ENCODE peak calls at places on chromosomes 3 and 15, in four cellular contexts. One of them, this sample, is unnamed. For H3K27me3, the result is how much of the 10 kb centered on the place peaks cover.

GRCh38 chr3:111903067-111903511 is 44.0 kb downstream of the PHLDB2 start:
- DNase-seq in heart left ventricle: no peak
- DNase-seq in body of pancreas: no peak
- DNase-seq in uterus: no peak
- DNase-seq in this sample: no peak

GRCh38 chr15:66595937-66596545 is 30.2 kb upstream of the LCTL start:
- DNase-seq in heart left ventricle: no peak
- DNase-seq in body of pancreas: no peak
- DNase-seq in uterus: no peak
- DNase-seq in this sample: no peak

GRCh38 chr15:45869034-45869668 is 234.3 kb downstream of the SQOR start:
- DNase-seq in heart left ventricle: no peak
- DNase-seq in body of pancreas: no peak
- DNase-seq in uterus: no peak
- DNase-seq in this sample: no peak

GRCh38 chr15:56211064-56211463 is 32.6 kb downstream of the RFX7 start:
- DNase-seq in heart left ventricle: no peak
- DNase-seq in body of pancreas: no peak
- DNase-seq in uterus: no peak
- DNase-seq in this sample: no peak

GRCh38 chr15:100694381-100695012 is 92.1 kb downstream of the ASB7 start:
- DNase-seq in heart left ventricle: no peak
- DNase-seq in body of pancreas: no peak
- DNase-seq in uterus: peak
- DNase-seq in this sample: no peak

GRCh38 chr3:4818164-4818563 is 161.1 kb upstream of the BHLHE40 start:
- DNase-seq in heart left ventricle: no peak
- DNase-seq in body of pancreas: no peak
- DNase-seq in uterus: no peak
- DNase-seq in this sample: no peak

GRCh38 chr3:143122608-143123352 is 3.2 kb downstream of the CHST2 start:
- DNase-seq in heart left ventricle: no peak
- DNase-seq in body of pancreas: no peak
- DNase-seq in uterus: no peak
- DNase-seq in this sample: no peak

GRCh38 chr3:88283242-88283592 is 133.5 kb downstream of the C3orf38 start:
- DNase-seq in heart left ventricle: no peak
- DNase-seq in body of pancreas: no peak
- DNase-seq in uterus: no peak
- DNase-seq in this sample: no peak

GRCh38 chr15:74777769-74778598 is 3.9 kb upstream of the CSK start:
- DNase-seq in heart left ventricle: no peak
- DNase-seq in body of pancreas: no peak
- DNase-seq in uterus: no peak
- DNase-seq in this sample: peak

GRCh38 chr15:29183071-29183831 is 86.4 kb downstream of the NSMCE3 start:
- DNase-seq in heart left ventricle: no peak
- DNase-seq in body of pancreas: no peak
- DNase-seq in uterus: no peak
- DNase-seq in this sample: no peak

GRCh38 chr15:63772531-63772930 is 61.2 kb downstream of the HERC1 start:
- DNase-seq in heart left ventricle: no peak
- DNase-seq in body of pancreas: no peak
- DNase-seq in uterus: no peak
- DNase-seq in this sample: no peak

GRCh38 chr3:99131876-99132275 is 230.4 kb upstream of the DCBLD2 start:
- DNase-seq in heart left ventricle: no peak
- DNase-seq in body of pancreas: no peak
- DNase-seq in uterus: no peak
- DNase-seq in this sample: no peak

GRCh38 chr15:33720952-33721351 is 247.3 kb upstream of the CHRM5 start:
- DNase-seq in heart left ventricle: no peak
- DNase-seq in body of pancreas: no peak
- DNase-seq in uterus: no peak
- DNase-seq in this sample: no peak

GRCh38 chr15:76337047-76337738 is 620 bp downstream of the ISL2 start:
- DNase-seq in heart left ventricle: no peak
- DNase-seq in body of pancreas: no peak
- DNase-seq in uterus: no peak
- DNase-seq in this sample: no peak

GRCh38 chr3:13504161-13504831 is 24.2 kb downstream of the HDAC11 start:
- DNase-seq in heart left ventricle: peak
- DNase-seq in body of pancreas: no peak
- DNase-seq in uterus: no peak
- DNase-seq in this sample: peak

GRCh38 chr3:155031191-155031590 is 48.9 kb upstream of the MME start:
- DNase-seq in heart left ventricle: no peak
- DNase-seq in body of pancreas: no peak
- DNase-seq in uterus: no peak
- DNase-seq in this sample: no peak

GRCh38 chr3:13798401-13798800 is 81.5 kb downstream of the WNT7A start:
- DNase-seq in heart left ventricle: no peak
- DNase-seq in body of pancreas: no peak
- DNase-seq in uterus: no peak
- DNase-seq in this sample: no peak

GRCh38 chr3:197518794-197519451 is 36.8 kb downstream of the BDH1 start:
- DNase-seq in heart left ventricle: no peak
- DNase-seq in body of pancreas: no peak
- DNase-seq in uterus: no peak
- DNase-seq in this sample: no peak

GRCh38 chr3:189169728-189170127 is 2.0 kb upstream of the TPRG1 start:
- DNase-seq in heart left ventricle: no peak
- DNase-seq in body of pancreas: no peak
- DNase-seq in uterus: no peak
- DNase-seq in this sample: no peak

GRCh38 chr3:189132901-189133300 is 38.9 kb upstream of the TPRG1 start:
- DNase-seq in heart left ventricle: no peak
- DNase-seq in body of pancreas: no peak
- DNase-seq in uterus: no peak
- DNase-seq in this sample: no peak

GRCh38 chr3:140994316-140994715 is 52.7 kb downstream of the SLC25A36 start:
- DNase-seq in heart left ventricle: no peak
- DNase-seq in body of pancreas: no peak
- DNase-seq in uterus: no peak
- DNase-seq in this sample: no peak

GRCh38 chr3:43106293-43106628 is 382 bp upstream of the POMGNT2 start:
- DNase-seq in heart left ventricle: no peak
- DNase-seq in body of pancreas: no peak
- DNase-seq in uterus: no peak
- DNase-seq in this sample: no peak

GRCh38 chr3:145719118-145719517 is 441.9 kb downstream of the PLOD2 start:
- DNase-seq in heart left ventricle: no peak
- DNase-seq in body of pancreas: no peak
- DNase-seq in uterus: no peak
- DNase-seq in this sample: no peak

GRCh38 chr15:73212424-73212823 is 156.3 kb downstream of the HCN4 start:
- DNase-seq in heart left ventricle: no peak
- DNase-seq in body of pancreas: no peak
- DNase-seq in uterus: no peak
- DNase-seq in this sample: no peak

GRCh38 chr3:180252683-180253082 is 215.9 kb upstream of the PEX5L start:
- DNase-seq in heart left ventricle: no peak
- DNase-seq in body of pancreas: no peak
- DNase-seq in uterus: no peak
- DNase-seq in this sample: no peak

GRCh38 chr15:59918994-59919951 is 84.8 kb upstream of the FOXB1 start:
- DNase-seq in heart left ventricle: no peak
- DNase-seq in body of pancreas: no peak
- DNase-seq in uterus: no peak
- DNase-seq in this sample: no peak

GRCh38 chr15:62591842-62592838 is 427.1 kb upstream of the C2CD4B start:
- DNase-seq in heart left ventricle: no peak
- DNase-seq in body of pancreas: no peak
- DNase-seq in uterus: no peak
- DNase-seq in this sample: no peak

GRCh38 chr3:152185941-152186630 is 82.6 kb upstream of the MBNL1 start:
- DNase-seq in heart left ventricle: no peak
- DNase-seq in body of pancreas: no peak
- DNase-seq in uterus: no peak
- DNase-seq in this sample: no peak

GRCh38 chr3:11047500-11047899 is 55.0 kb downstream of the SLC6A1 start:
- DNase-seq in heart left ventricle: no peak
- DNase-seq in body of pancreas: no peak
- DNase-seq in uterus: no peak
- DNase-seq in this sample: no peak

GRCh38 chr3:111418388-111418787 is 123.6 kb upstream of the CD96 start:
- DNase-seq in heart left ventricle: no peak
- DNase-seq in body of pancreas: no peak
- DNase-seq in uterus: no peak
- DNase-seq in this sample: no peak

GRCh38 chr3:10551821-10552630 is 46.6 kb upstream of the ATP2B2 start:
- DNase-seq in heart left ventricle: no peak
- DNase-seq in body of pancreas: peak
- DNase-seq in uterus: no peak
- DNase-seq in this sample: no peak

GRCh38 chr3:112736802-112737566 is 96.0 kb upstream of the CCDC80 start:
- DNase-seq in heart left ventricle: no peak
- DNase-seq in body of pancreas: no peak
- DNase-seq in uterus: no peak
- DNase-seq in this sample: no peak

GRCh38 chr3:194167480-194167862 is 31.5 kb downstream of the HES1 start:
- DNase-seq in heart left ventricle: no peak
- DNase-seq in body of pancreas: no peak
- DNase-seq in uterus: no peak
- DNase-seq in this sample: no peak

GRCh38 chr3:194163697-194164096 is 27.7 kb downstream of the HES1 start:
- DNase-seq in heart left ventricle: no peak
- DNase-seq in body of pancreas: no peak
- DNase-seq in uterus: no peak
- DNase-seq in this sample: no peak

GRCh38 chr3:194167873-194168272 is 31.9 kb downstream of the HES1 start:
- DNase-seq in heart left ventricle: no peak
- DNase-seq in body of pancreas: no peak
- DNase-seq in uterus: no peak
- DNase-seq in this sample: no peak

GRCh38 chr3:194166682-194167479 is 30.9 kb downstream of the HES1 start:
- DNase-seq in heart left ventricle: peak
- DNase-seq in body of pancreas: peak
- DNase-seq in uterus: peak
- DNase-seq in this sample: no peak

GRCh38 chr3:194165619-194166018 is 29.7 kb downstream of the HES1 start:
- DNase-seq in heart left ventricle: no peak
- DNase-seq in body of pancreas: no peak
- DNase-seq in uterus: no peak
- DNase-seq in this sample: no peak
- H3K27me3 ChIP-seq in heart left ventricle: under half
- H3K27me3 ChIP-seq in body of pancreas: under half
- H3K27me3 ChIP-seq in uterus: under half
- H3K27me3 ChIP-seq in this sample: under half

GRCh38 chr3:52248816-52249547 is 3.4 kb downstream of the PPM1M start:
- DNase-seq in heart left ventricle: peak
- DNase-seq in body of pancreas: peak
- DNase-seq in uterus: peak
- DNase-seq in this sample: peak
- TF ChIP-seq POLR2A in heart left ventricle: no peak
- TF ChIP-seq POLR2A in body of pancreas: no peak
- TF ChIP-seq POLR2A in uterus: no peak
- TF ChIP-seq POLR2A in this sample: no peak

GRCh38 chr15:70213779-70214178 is 116.1 kb upstream of the TLE3 start:
- DNase-seq in heart left ventricle: no peak
- DNase-seq in body of pancreas: no peak
- DNase-seq in uterus: no peak
- DNase-seq in this sample: no peak
- H3K27me3 ChIP-seq in heart left ventricle: under half
- H3K27me3 ChIP-seq in body of pancreas: under half
- H3K27me3 ChIP-seq in uterus: under half
- H3K27me3 ChIP-seq in this sample: half or more

DNA sequence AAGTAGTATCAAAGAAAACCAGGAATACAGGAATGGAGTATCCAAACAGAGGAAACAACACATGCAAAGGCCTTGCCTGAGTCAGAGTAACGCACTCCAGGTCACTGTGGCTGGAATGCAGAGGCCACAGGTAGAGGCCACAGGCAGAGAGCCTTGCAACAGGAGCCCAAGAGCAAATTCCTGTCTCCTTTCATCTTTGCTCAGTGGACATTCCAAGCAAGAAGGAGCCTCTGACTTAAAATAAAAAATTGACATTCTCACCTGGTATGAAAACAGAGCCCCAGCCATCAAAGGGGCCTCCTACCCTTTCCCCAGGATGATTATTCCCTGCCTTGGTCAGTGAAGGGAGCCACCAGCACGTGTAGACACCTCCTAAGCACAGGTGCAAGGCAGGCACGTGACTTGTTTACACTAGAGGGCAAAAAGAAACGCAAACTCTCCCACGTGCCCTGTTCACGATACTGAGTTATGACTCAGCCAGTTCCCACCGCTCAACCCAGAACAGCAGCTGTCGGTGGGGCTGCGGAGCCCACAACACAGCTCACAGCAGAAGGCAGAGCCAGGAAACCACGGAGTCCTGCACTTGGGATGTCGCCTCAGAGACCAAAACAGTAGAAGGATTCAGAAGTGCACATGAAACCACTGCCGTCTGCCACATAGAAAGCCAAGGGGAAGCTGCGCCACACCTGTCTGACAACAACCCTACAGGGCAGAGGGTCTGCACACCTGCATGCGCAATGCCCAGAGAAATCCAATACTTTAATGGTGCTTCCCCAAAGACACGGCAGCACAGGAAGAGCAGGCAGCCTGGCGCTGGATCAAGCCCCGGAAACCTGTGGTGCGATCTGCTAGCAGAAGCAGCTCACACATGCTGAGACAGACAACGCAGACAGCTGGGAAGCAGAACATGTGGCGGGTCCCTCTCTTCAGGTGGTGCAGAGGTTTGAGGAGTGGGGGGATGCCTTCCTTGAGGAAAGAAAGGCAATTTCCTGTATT is 52.1 kb downstream of the ITGB5 start:
- DNase-seq in heart left ventricle: peak
- DNase-seq in body of pancreas: peak
- DNase-seq in uterus: peak
- DNase-seq in this sample: no peak
- TF ChIP-seq POLR2A in heart left ventricle: no peak
- TF ChIP-seq POLR2A in body of pancreas: no peak
- TF ChIP-seq POLR2A in uterus: no peak
- TF ChIP-seq POLR2A in this sample: no peak

DNA sequence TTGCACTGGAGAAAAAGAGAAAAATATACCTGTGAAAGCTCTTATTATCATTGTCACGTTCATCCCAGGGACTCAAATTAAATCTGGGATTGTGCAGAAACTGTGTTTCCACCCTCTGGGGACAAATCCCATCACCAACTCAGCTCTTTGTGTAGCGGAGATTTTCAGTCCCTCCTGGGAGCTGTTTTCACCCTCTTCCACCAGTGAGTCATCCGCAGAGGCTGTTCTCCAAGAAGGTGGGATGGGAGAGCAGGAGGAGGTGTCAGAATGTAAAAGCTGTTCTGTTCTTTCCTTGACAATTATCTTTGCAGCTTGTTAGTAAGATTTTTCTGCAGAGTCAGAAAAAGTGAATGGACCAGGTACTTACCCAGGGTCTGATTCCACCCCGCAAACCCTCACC is 28.0 kb downstream of the SV2B start:
- DNase-seq in heart left ventricle: no peak
- DNase-seq in body of pancreas: no peak
- DNase-seq in uterus: no peak
- DNase-seq in this sample: no peak
- H3K27me3 ChIP-seq in heart left ventricle: under half
- H3K27me3 ChIP-seq in body of pancreas: under half
- H3K27me3 ChIP-seq in uterus: under half
- H3K27me3 ChIP-seq in this sample: under half

This sample was measured in spleen.